ENCODE peak calls at places on chromosomes 2 and 18, in eight cellular contexts. T is PC-3; Q is Panc1; G is CD8-positive, alpha-beta T cell; W is nephron progenitor cell; O is endothelial cell of umbilical vein; B is AG04450; J is epithelial cell of proximal tubule. P is an unnamed sample.

GRCh38 chr2:146893500-146894041 is 951.3 kb upstream of the ACVR2A start:
- DNase-seq in T (peak), Q (no peak), G (no peak), W (no peak), O (no peak), B (no peak), J (no peak), P (no peak)

GRCh38 chr2:196498962-196499361 is 140.6 kb upstream of the CCDC150 start:
- DNase-seq in T (no peak), Q (no peak), G (no peak), W (no peak), O (no peak), B (no peak), J (no peak), P (no peak)

GRCh38 chr2:127179756-127180155 is 40.3 kb downstream of the CYP27C1 start:
- DNase-seq in T (no peak), Q (no peak), G (no peak), W (no peak), O (no peak), B (no peak), J (no peak), P (no peak)

GRCh38 chr2:65639156-65639876 is 206.9 kb upstream of the SPRED2 start:
- DNase-seq in T (peak), Q (no peak), G (no peak), W (no peak), O (no peak), B (no peak), J (peak), P (no peak)

GRCh38 chr2:121648611-121649401 is 456 bp downstream of the CLASP1 start:
- DNase-seq in T (peak), Q (no peak), G (peak), W (peak), O (peak), B (no peak), J (no peak), P (peak)

GRCh38 chr2:178273787-178274360 is 79.6 kb downstream of the OSBPL6 start:
- DNase-seq in T (no peak), Q (no peak), G (no peak), W (no peak), O (peak), B (no peak), J (no peak), P (no peak)

GRCh38 chr2:26900831-26901321 is 52.9 kb downstream of the DPYSL5 start:
- DNase-seq in T (no peak), Q (no peak), G (no peak), W (no peak), O (no peak), B (no peak), J (no peak), P (no peak)

GRCh38 chr2:121567957-121568409 is 37.3 kb downstream of the RNU4ATAC start:
- DNase-seq in T (no peak), Q (no peak), G (no peak), W (no peak), O (no peak), B (no peak), J (no peak), P (no peak)

GRCh38 chr2:19630921-19631320 is 270.9 kb downstream of the TTC32 start:
- DNase-seq in T (no peak), Q (no peak), G (no peak), W (no peak), O (no peak), B (no peak), J (no peak), P (no peak)

GRCh38 chr2:67802296-67802695 is 260.5 kb downstream of the C1D start:
- DNase-seq in T (no peak), Q (no peak), G (no peak), W (no peak), O (no peak), B (no peak), J (no peak), P (no peak)

GRCh38 chr18:31091350-31091749 is 10.9 kb downstream of the DSC2 start:
- DNase-seq in T (no peak), Q (no peak), G (no peak), W (no peak), O (no peak), B (no peak), J (no peak), P (no peak)

GRCh38 chr2:43455735-43456642 is 139.8 kb downstream of the THADA start:
- DNase-seq in T (peak), Q (no peak), G (no peak), W (no peak), O (peak), B (no peak), J (no peak), P (no peak)

GRCh38 chr2:160377204-160377995 is 116.2 kb downstream of the RBMS1 start:
- DNase-seq in T (no peak), Q (no peak), G (no peak), W (no peak), O (no peak), B (no peak), J (no peak), P (no peak)
- TF ChIP-seq CTCF in T (peak), Q (peak), G (no peak), W (no peak), O (no peak), B (no peak), J (peak), P (peak)

DNA sequence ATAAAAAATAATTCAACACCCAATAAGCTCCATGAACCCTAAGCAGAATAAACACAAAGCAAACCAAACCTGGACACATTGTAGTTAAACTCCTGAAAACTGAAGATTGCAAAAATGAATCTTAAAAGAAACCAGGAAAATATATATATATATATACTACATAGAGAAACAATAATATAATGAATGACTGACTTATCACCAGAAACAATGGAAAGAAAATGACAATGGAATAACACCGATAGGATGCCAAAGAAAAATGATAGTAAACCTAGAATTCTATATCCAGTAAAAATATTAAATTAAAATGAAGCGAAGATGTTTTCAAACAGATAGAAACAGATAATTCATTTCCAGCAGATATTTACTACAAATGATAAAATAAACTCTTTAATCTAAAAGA is 346.9 kb downstream of the IRS1 start:
- DNase-seq in T (no peak), Q (no peak), G (no peak), W (no peak), O (no peak), B (no peak), J (no peak), P (no peak)
- TF ChIP-seq CTCF in T (no peak), Q (no peak), G (no peak), W (no peak), O (no peak), B (no peak), J (no peak), P (no peak)

GRCh38 chr2:50490991-50491390 is 540.9 kb downstream of the NRXN1 start:
- DNase-seq in T (no peak), Q (no peak), G (no peak), W (no peak), O (no peak), B (no peak), J (no peak), P (no peak)

GRCh38 chr2:50492452-50492851 is 539.5 kb downstream of the NRXN1 start:
- DNase-seq in T (peak), Q (peak), G (no peak), W (peak), O (peak), B (peak), J (peak), P (peak)

GRCh38 chr2:50491541-50492114 is 540.3 kb downstream of the NRXN1 start:
- DNase-seq in T (peak), Q (peak), G (no peak), W (peak), O (peak), B (peak), J (peak), P (no peak)
- TF ChIP-seq CTCF in T (peak), Q (peak), G (no peak), W (peak), O (peak), B (peak), J (peak), P (peak)

GRCh38 chr2:226761195-226761583 is 38.4 kb downstream of the IRS1 start:
- DNase-seq in T (no peak), Q (no peak), G (no peak), W (no peak), O (no peak), B (no peak), J (no peak), P (no peak)
- TF ChIP-seq CTCF in T (peak), Q (no peak), G (no peak), W (no peak), O (no peak), B (peak), J (peak), P (no peak)

GRCh38 chr2:17592731-17593409 is 52.4 kb downstream of the VSNL1 start:
- DNase-seq in T (no peak), Q (no peak), G (no peak), W (no peak), O (no peak), B (no peak), J (no peak), P (no peak)
- TF ChIP-seq CTCF in T (no peak), Q (no peak), G (no peak), W (no peak), O (no peak), B (no peak), J (no peak), P (no peak)

GRCh38 chr18:2223859-2224258 is 347.4 kb downstream of the METTL4 start:
- DNase-seq in T (peak), Q (peak), G (no peak), W (peak), O (peak), B (no peak), J (peak), P (no peak)
- TF ChIP-seq CTCF in T (peak), Q (peak), G (no peak), W (peak), O (peak), B (peak), J (peak), P (peak)

GRCh38 chr2:109467701-109468100 is 146.1 kb downstream of the SEPTIN10 start:
- DNase-seq in T (no peak), Q (no peak), G (no peak), W (no peak), O (no peak), B (no peak), J (no peak), P (no peak)

GRCh38 chr2:109470121-109470921 is 143.4 kb downstream of the SEPTIN10 start:
- DNase-seq in T (peak), Q (no peak), G (no peak), W (no peak), O (peak), B (no peak), J (no peak), P (no peak)

GRCh38 chr2:109468893-109469292 is 144.9 kb downstream of the SEPTIN10 start:
- DNase-seq in T (no peak), Q (no peak), G (no peak), W (no peak), O (no peak), B (no peak), J (no peak), P (no peak)

GRCh38 chr2:109463891-109464290 is 149.9 kb downstream of the SEPTIN10 start:
- DNase-seq in T (no peak), Q (no peak), G (no peak), W (no peak), O (no peak), B (no peak), J (no peak), P (no peak)

GRCh38 chr2:109466674-109467575 is 146.8 kb downstream of the SEPTIN10 start:
- DNase-seq in T (peak), Q (peak), G (no peak), W (no peak), O (peak), B (no peak), J (no peak), P (no peak)
- TF ChIP-seq CTCF in T (no peak), Q (no peak), G (no peak), W (no peak), O (no peak), B (peak), J (no peak), P (no peak)

DNA sequence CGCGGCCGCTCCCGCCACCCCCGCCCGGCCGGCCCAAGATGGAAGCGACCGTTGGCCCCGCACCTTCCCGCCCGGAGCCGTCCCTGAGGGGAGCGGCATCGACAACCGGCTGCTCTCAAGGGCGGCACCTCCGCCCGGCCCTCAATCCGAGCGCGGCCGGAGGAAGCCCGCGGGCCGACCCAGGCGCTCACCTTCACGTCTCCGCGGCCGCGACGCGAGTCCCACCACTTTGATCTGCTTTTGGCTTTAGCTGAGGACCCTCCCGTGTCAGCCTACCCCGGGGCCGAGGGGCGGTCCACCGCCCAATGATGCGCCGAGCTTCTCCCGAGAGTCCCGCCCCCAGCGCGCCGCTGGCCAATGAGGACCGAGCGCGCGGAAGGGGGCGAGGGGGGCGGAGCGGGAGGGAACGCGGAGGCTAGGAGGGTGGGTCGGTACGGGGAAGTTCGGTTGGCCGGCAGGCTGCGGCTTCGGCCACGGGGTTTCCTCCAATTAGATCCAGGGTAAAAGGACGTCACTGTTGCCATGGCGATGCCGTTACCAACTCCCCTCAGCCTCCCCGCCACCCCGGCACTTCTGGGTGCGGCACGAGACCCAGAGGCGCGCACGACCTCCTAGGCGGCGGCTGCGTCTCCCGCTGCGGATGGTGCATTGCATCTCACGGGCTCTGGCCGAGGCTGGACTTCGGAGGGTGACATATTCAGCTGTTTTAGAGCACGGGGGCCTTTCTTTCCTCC is at the start of gene YWHAQ:
- DNase-seq in T (peak), Q (peak), G (peak), W (peak), O (peak), B (peak), J (peak), P (peak)
- TF ChIP-seq CTCF in T (no peak), Q (no peak), G (no peak), W (no peak), O (no peak), B (no peak), J (no peak), P (no peak)

GRCh38 chr2:231429916-231430315 is 34.4 kb downstream of the NCL start:
- DNase-seq in T (no peak), Q (no peak), G (no peak), W (no peak), O (no peak), B (no peak), J (no peak), P (no peak)

GRCh38 chr2:231436957-231437356 is 27.3 kb downstream of the NCL start:
- DNase-seq in T (no peak), Q (no peak), G (no peak), W (no peak), O (no peak), B (no peak), J (no peak), P (no peak)

GRCh38 chr2:231431606-231432005 is 32.7 kb downstream of the NCL start:
- DNase-seq in T (no peak), Q (no peak), G (no peak), W (no peak), O (no peak), B (no peak), J (no peak), P (no peak)

GRCh38 chr2:231429152-231429551 is 33.6 kb downstream of the B3GNT7 start:
- DNase-seq in T (no peak), Q (no peak), G (no peak), W (no peak), O (no peak), B (no peak), J (no peak), P (no peak)

GRCh38 chr2:231433990-231434389 is 30.3 kb downstream of the NCL start:
- DNase-seq in T (no peak), Q (no peak), G (no peak), W (no peak), O (no peak), B (no peak), J (no peak), P (no peak)
- TF ChIP-seq CTCF in T (no peak), Q (no peak), G (no peak), W (no peak), O (no peak), B (no peak), J (no peak), P (no peak)